ENCODE peak calls at places on chromosomes 6 and 20, in four cellular contexts. A is stomach, T is Panc1, X is ovary. M is an unnamed sample.

GRCh38 chr6:105509506-105510331 is 106.8 kb upstream of the PREP start:
- DNase-seq in A (no peak), X (peak), T (no peak), M (peak)

GRCh38 chr6:149566372-149567193 is at the start of gene GINM1:
- DNase-seq in X (peak), T (no peak), A (peak), M (peak)

GRCh38 chr6:34585512-34586045 is 29.4 kb upstream of the SPDEF start:
- DNase-seq in X (no peak), A (no peak), T (no peak), M (peak)

GRCh38 chr6:113610377-113610988 is 246.7 kb upstream of the MARCKS start:
- DNase-seq in T (no peak), X (no peak), A (no peak), M (no peak)

GRCh38 chr6:47168176-47168575 is 126.0 kb upstream of the ADGRF1 start:
- DNase-seq in X (peak), T (peak), A (peak), M (no peak)

GRCh38 chr6:107118976-107119375 is 3.7 kb upstream of the BEND3 start:
- DNase-seq in X (no peak), T (no peak), A (no peak), M (no peak)

GRCh38 chr6:160788806-160789205 is 86.8 kb downstream of the PLG start:
- DNase-seq in X (no peak), A (no peak), T (no peak), M (no peak)

GRCh38 chr6:22468566-22468965 is 100.8 kb upstream of the HDGFL1 start:
- DNase-seq in T (no peak), A (no peak), X (no peak), M (no peak)

GRCh38 chr6:134432036-134432435 is 114.1 kb upstream of the SGK1 start:
- DNase-seq in T (no peak), A (no peak), X (no peak), M (no peak)

GRCh38 chr6:16274519-16275229 is 36.3 kb downstream of the GMPR start:
- DNase-seq in A (no peak), X (no peak), T (no peak), M (no peak)

GRCh38 chr6:16278048-16278724 is 39.8 kb downstream of the GMPR start:
- DNase-seq in X (no peak), A (no peak), T (no peak), M (no peak)

GRCh38 chr6:16278750-16279149 is 40.4 kb downstream of the GMPR start:
- DNase-seq in T (no peak), A (no peak), X (no peak), M (no peak)

GRCh38 chr6:16275230-16275574 is 36.8 kb downstream of the GMPR start:
- DNase-seq in A (no peak), T (no peak), X (no peak), M (no peak)

GRCh38 chr6:16276991-16277981 is 38.9 kb downstream of the GMPR start:
- DNase-seq in A (peak), X (peak), T (peak), M (peak)
- TF ChIP-seq CTCF in A (no peak), X (peak), T (peak), M (peak)

GRCh38 chr20:5364136-5364821 is 47.5 kb upstream of the PROKR2 start:
- DNase-seq in T (no peak), A (no peak), X (no peak), M (no peak)
- H3K27ac ChIP-seq in T (no peak), A (no peak), X (no peak), M (no peak)

GRCh38 chr6:116511424-116512131 is at the start of gene CALHM5:
- DNase-seq in A (no peak), T (peak), X (peak), M (peak)
- TF ChIP-seq CTCF in A (no peak), T (peak), X (peak), M (peak)

DNA sequence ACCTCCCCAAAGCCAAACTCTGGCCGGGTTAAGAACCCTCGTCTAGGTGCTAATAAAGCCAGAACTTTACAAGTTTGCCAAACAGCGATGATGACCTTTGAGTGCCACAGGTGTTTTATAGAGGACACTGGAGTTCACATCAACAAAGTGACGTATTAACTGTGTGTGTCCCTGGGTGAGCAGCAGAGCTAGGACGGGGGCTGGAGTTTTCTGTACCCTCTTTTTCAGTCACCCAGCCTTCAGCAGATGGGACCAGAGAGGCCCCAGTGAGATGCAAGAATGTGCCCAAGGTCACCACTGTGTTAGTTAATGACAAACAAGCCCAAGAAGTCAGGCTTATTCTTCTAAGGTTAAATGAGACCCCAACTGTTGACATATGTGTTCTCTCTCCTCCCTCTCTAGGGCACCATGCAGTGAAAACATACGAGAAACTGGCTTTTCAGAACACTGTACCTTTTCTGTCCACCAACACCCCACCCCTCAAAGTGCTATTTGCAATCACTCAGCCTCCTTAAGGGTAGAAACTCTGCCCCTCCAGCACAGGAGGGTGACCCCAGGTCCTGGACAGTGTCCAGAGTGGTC is 5.3 kb downstream of the SDC4 start:
- DNase-seq in T (no peak), A (no peak), X (no peak), M (no peak)
- H3K27ac ChIP-seq in T (peak), A (peak), X (peak), M (peak)

DNA sequence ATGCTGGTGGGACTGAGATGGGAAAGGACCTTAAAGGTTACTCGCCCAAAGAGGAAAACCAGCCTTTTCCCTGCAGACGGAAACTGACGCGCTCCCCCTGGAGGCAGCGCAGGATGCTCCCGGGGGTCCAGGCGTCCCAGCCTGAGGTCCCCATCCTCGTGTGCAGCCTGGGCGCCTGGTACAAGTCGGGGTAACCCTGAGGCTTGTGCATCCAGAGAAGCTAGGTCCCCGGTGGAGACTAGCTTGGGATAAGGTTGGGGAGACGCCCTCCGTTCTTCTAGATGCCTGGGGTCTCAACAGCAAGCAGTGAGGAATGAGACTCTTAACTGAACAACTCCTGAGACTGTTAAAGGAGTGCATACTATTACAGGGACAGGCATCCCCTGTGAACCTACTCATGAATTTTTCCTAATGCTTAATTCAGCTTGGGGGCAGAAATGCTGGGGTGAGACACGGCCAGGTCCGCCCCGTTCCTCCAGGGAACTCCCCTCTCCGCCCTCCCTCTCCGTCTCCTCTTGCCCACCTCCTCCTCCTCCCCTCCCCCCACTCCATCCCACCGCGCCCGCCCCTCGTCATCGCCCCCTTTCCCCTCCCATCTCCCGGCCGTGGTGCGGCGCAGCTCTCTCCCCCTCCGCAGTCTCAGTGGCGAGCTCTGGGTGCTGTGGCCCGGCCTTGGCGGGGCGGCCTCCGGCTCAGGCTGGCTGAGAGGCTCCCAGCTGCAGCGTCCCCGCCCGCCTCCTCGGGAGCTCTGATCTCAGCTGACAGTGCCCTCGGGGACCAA is at the start of gene PRSS35:
- DNase-seq in A (peak), T (no peak), X (peak), M (peak)
- TF ChIP-seq CTCF in A (no peak), T (peak), X (peak), M (peak)

GRCh38 chr6:152185158-152185574 is 377.7 kb downstream of the ESR1 start:
- DNase-seq in T (no peak), A (no peak), X (no peak), M (no peak)
- H3K27ac ChIP-seq in T (no peak), A (no peak), X (no peak), M (no peak)